ENCODE peak calls at places on chromosomes 1 and 21, in seven cellular contexts. D is uterus, L is SK-N-SH, R is thoracic aorta, J is IMR-90, S is mammary epithelial cell, G is suprapubic skin. E is an unnamed sample. For H3K4me1 and H3K36me3, the result is how much of the 10 kb centered on the place peaks cover.

GRCh38 chr1:11157867-11158266 is 31.3 kb upstream of the ANGPTL7 start:
- DNase-seq in G (no peak), D (peak), R (no peak), S (peak), L (no peak), J (peak), E (no peak)

GRCh38 chr1:43354936-43355335 is 3.8 kb upstream of the CDC20 start:
- DNase-seq in R (no peak), S (no peak), L (no peak), G (no peak), D (no peak), J (peak), E (no peak)

GRCh38 chr1:234320549-234320948 is 52.7 kb upstream of the COA6 start:
- DNase-seq in J (no peak), L (no peak), R (no peak), D (no peak), G (no peak), S (peak), E (no peak)

GRCh38 chr1:195591917-195592672 is 1016.1 kb downstream of the KCNT2 start:
- DNase-seq in J (peak), D (no peak), R (no peak), G (no peak), S (peak), L (no peak), E (no peak)

GRCh38 chr1:162644986-162645314 is 12.7 kb downstream of the DDR2 start:
- DNase-seq in G (no peak), D (no peak), L (no peak), R (no peak), J (no peak), S (no peak), E (no peak)

GRCh38 chr1:95916616-95917015 is 682.6 kb downstream of the RWDD3 start:
- DNase-seq in D (no peak), S (no peak), J (peak), R (no peak), L (no peak), G (no peak), E (no peak)

GRCh38 chr1:50354813-50355212 is 68.4 kb downstream of the DMRTA2 start:
- DNase-seq in G (no peak), D (no peak), R (no peak), L (no peak), S (no peak), J (no peak), E (no peak)

GRCh38 chr21:42187976-42188653 is 30.8 kb upstream of the ABCG1 start:
- DNase-seq in G (no peak), S (peak), D (no peak), L (no peak), R (no peak), J (no peak), E (no peak)

GRCh38 chr1:184218436-184218835 is 166.9 kb downstream of the TSEN15 start:
- DNase-seq in J (no peak), R (no peak), L (no peak), G (no peak), D (no peak), S (peak), E (no peak)

GRCh38 chr21:38075833-38076567 is 159.7 kb upstream of the KCNJ6 start:
- DNase-seq in S (no peak), J (no peak), L (no peak), D (no peak), G (no peak), R (no peak), E (no peak)

GRCh38 chr1:178101266-178101630 is 7.3 kb downstream of the RASAL2 start:
- DNase-seq in D (no peak), G (no peak), L (no peak), J (no peak), R (no peak), S (no peak), E (no peak)

GRCh38 chr1:180151508-180151907 is 3.2 kb upstream of the QSOX1 start:
- DNase-seq in G (no peak), S (peak), J (peak), D (no peak), R (no peak), L (no peak), E (no peak)

GRCh38 chr1:182141040-182141439 is 79.5 kb upstream of the ZNF648 start:
- DNase-seq in G (no peak), J (no peak), S (peak), R (no peak), D (no peak), L (no peak), E (no peak)

GRCh38 chr1:71269823-71270222 is 189.0 kb upstream of the ZRANB2 start:
- DNase-seq in D (no peak), L (no peak), R (no peak), G (no peak), J (no peak), S (no peak), E (no peak)

GRCh38 chr1:240244968-240245628 is 153.4 kb downstream of the FMN2 start:
- DNase-seq in D (no peak), L (no peak), G (no peak), S (no peak), R (no peak), J (peak), E (no peak)

GRCh38 chr1:239387304-239388231 is 1.2 kb downstream of the CHRM3 start:
- DNase-seq in J (no peak), S (peak), L (peak), G (no peak), D (no peak), R (no peak), E (no peak)

GRCh38 chr1:217137210-217137871 is 414.1 kb upstream of the ESRRG start:
- DNase-seq in D (no peak), R (no peak), G (no peak), L (peak), S (no peak), J (no peak), E (no peak)

GRCh38 chr1:220325306-220325995 is 53.2 kb upstream of the RAB3GAP2 start:
- DNase-seq in G (no peak), R (no peak), D (no peak), S (no peak), L (no peak), J (no peak), E (no peak)

GRCh38 chr1:52002038-52002917 is 11.8 kb upstream of the RAB3B start:
- DNase-seq in G (no peak), J (peak), R (peak), D (peak), L (peak), S (peak), E (no peak)

GRCh38 chr1:221431968-221432367 is 309.9 kb downstream of the DUSP10 start:
- DNase-seq in D (no peak), G (no peak), S (no peak), J (no peak), L (no peak), R (no peak), E (no peak)

GRCh38 chr1:52726265-52727113 is at the start of gene ZYG11B:
- DNase-seq in L (peak), D (peak), R (peak), J (peak), G (peak), S (peak), E (peak)

GRCh38 chr1:225691861-225692516 is 39.1 kb upstream of the ENAH start:
- DNase-seq in S (peak), G (no peak), L (no peak), R (no peak), D (no peak), J (peak), E (no peak)

GRCh38 chr1:64886877-64887276 is 79.5 kb downstream of the JAK1 start:
- DNase-seq in G (no peak), J (no peak), D (no peak), S (no peak), L (no peak), R (no peak), E (no peak)

GRCh38 chr21:15992171-15992570 is 262.4 kb downstream of the USP25 start:
- DNase-seq in S (no peak), R (no peak), D (no peak), J (peak), L (no peak), G (no peak), E (no peak)

GRCh38 chr1:63874278-63874880 is 100.6 kb downstream of the ROR1 start:
- DNase-seq in L (no peak), D (no peak), R (no peak), S (no peak), G (no peak), J (peak), E (no peak)

GRCh38 chr1:159980076-159980475 is 26.0 kb upstream of the SLAMF9 start:
- DNase-seq in R (no peak), S (no peak), L (no peak), G (no peak), D (no peak), J (no peak), E (no peak)

GRCh38 chr1:42340093-42340492 is 5.1 kb upstream of the FOXJ3 start:
- DNase-seq in G (no peak), R (no peak), J (peak), D (no peak), L (no peak), S (peak), E (no peak)

GRCh38 chr1:63746129-63746864 is 27.5 kb upstream of the ROR1 start:
- DNase-seq in S (no peak), G (no peak), J (peak), D (no peak), R (no peak), L (no peak), E (no peak)

GRCh38 chr1:153615406-153615805 is 719 bp downstream of the S100A14 start:
- DNase-seq in J (no peak), D (no peak), R (no peak), S (peak), G (peak), L (no peak), E (no peak)

GRCh38 chr1:230422221-230422981 is 3.7 kb downstream of the PGBD5 start:
- DNase-seq in S (no peak), R (no peak), D (no peak), J (no peak), L (no peak), G (no peak), E (no peak)

GRCh38 chr1:155324717-155325595 is 4.3 kb downstream of the RUSC1 start:
- DNase-seq in J (peak), G (peak), R (no peak), S (peak), L (peak), D (peak), E (peak)

GRCh38 chr1:40362699-40363098 is 10.8 kb upstream of the SMAP2 start:
- DNase-seq in R (no peak), S (no peak), J (peak), D (no peak), L (no peak), G (no peak), E (no peak)

GRCh38 chr1:52571783-52572182 is 18.9 kb upstream of the TUT4 start:
- DNase-seq in S (no peak), G (no peak), L (no peak), R (no peak), D (no peak), J (peak), E (no peak)

GRCh38 chr1:25096307-25097150 is 135.8 kb downstream of the SYF2 start:
- DNase-seq in D (no peak), R (no peak), G (no peak), L (no peak), S (no peak), J (no peak), E (no peak)

GRCh38 chr1:25094229-25094628 is 138.1 kb downstream of the SYF2 start:
- DNase-seq in G (no peak), S (no peak), J (no peak), L (no peak), D (no peak), R (no peak), E (no peak)

GRCh38 chr1:25091671-25092070 is 140.6 kb downstream of the SYF2 start:
- DNase-seq in J (no peak), R (no peak), S (no peak), D (no peak), L (peak), G (no peak), E (no peak)

GRCh38 chr1:25095635-25096200 is 136.6 kb downstream of the SYF2 start:
- DNase-seq in L (no peak), S (no peak), G (no peak), J (no peak), R (no peak), D (no peak), E (no peak)

DNA sequence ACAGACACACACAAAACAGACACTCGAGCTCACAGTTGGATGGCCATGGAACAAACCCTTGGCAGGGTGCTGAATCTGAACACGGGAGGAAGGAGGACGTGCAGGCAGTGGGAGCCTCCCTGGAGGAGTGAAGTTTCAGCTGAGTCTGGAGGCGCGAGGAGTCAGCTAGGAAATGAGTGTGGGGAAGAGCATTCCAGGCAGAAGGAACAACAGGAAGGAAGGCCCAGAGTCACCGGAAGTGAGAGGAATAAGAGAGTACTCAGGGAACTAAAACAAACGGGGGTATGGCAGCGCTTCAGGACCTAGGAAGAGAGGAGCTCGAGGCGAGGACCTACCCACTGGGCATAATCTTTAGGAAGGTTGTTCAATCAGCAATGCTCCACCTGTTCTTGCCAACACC is 137.3 kb downstream of the SYF2 start:
- DNase-seq in G (no peak), S (no peak), J (no peak), L (no peak), D (no peak), R (no peak), E (no peak)
- H3K27ac ChIP-seq in G (no peak), S (no peak), J (no peak), L (no peak), D (no peak), R (no peak), E (no peak)

GRCh38 chr1:16521288-16521583 is 7.2 kb upstream of the RNU1-1 start:
- DNase-seq in J (no peak), S (no peak), D (no peak), R (no peak), L (no peak), G (no peak), E (no peak)
- H3K4me1 ChIP-seq in J (under half), S (under half), D (under half), R (under half), L (under half), G (under half), E (under half)

GRCh38 chr1:7983086-7983778 is 21.7 kb downstream of the PARK7 start:
- DNase-seq in J (no peak), R (no peak), D (no peak), S (no peak), G (no peak), L (no peak), E (no peak)
- H3K36me3 ChIP-seq in J (half or more), R (half or more), D (under half), S (under half), G (half or more), L (half or more), E (half or more)

GRCh38 chr1:31161571-31161970 is 78.1 kb downstream of the NKAIN1 start:
- DNase-seq in J (no peak), G (no peak), R (no peak), S (no peak), L (no peak), D (no peak), E (no peak)
- H3K27ac ChIP-seq in J (no peak), G (no peak), R (no peak), S (no peak), L (no peak), D (no peak), E (no peak)

DNA sequence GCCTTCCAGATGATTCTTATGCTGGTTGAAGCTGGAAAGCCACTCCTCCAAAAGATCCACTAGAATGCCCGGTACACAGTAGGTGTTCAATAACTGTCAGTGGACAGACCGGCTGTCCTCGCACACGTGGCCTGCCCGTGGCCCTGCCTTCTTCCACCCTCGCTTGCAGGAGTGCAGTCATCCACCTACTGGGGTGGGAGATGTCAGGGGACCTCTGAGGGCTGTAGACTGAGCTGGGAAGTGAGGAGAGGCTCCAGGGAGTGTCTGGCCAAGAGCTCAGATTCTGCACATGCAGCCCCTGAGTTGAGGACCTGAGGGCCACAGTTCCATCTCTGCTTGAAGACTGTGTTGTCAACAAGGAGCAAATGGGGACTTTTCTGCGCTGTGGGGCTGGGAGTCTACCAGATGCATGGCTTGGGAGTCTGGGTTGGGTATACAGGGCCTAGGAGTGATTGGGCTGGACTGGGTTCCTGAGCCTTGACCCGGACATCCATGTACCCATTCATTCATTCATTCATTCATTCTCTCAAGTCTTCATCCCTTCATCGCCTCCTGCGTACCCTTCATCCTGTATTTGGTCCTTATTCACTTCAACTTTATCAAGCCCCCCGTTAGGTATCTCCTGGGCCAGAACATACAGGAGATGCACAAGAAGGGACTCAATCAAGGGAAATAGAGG is 4.2 kb upstream of the TNFRSF1B start:
- DNase-seq in R (no peak), S (no peak), G (no peak), D (no peak), L (no peak), J (no peak), E (no peak)
- H3K4me1 ChIP-seq in R (under half), S (under half), G (under half), D (under half), L (under half), J (under half), E (under half)

GRCh38 chr1:21855257-21856096 is 43.4 kb downstream of the LDLRAD2 start:
- DNase-seq in J (no peak), L (no peak), G (peak), D (no peak), R (no peak), S (peak), E (no peak)

GRCh38 chr1:21857840-21858670 is 46.0 kb downstream of the LDLRAD2 start:
- DNase-seq in G (no peak), S (no peak), L (no peak), J (no peak), R (no peak), D (no peak), E (no peak)

GRCh38 chr1:21859669-21860179 is 47.7 kb downstream of the LDLRAD2 start:
- DNase-seq in S (no peak), L (no peak), D (no peak), J (no peak), R (no peak), G (peak), E (no peak)

GRCh38 chr1:21854751-21855131 is 42.7 kb downstream of the LDLRAD2 start:
- DNase-seq in L (no peak), J (no peak), D (no peak), S (no peak), R (no peak), G (peak), E (no peak)

DNA sequence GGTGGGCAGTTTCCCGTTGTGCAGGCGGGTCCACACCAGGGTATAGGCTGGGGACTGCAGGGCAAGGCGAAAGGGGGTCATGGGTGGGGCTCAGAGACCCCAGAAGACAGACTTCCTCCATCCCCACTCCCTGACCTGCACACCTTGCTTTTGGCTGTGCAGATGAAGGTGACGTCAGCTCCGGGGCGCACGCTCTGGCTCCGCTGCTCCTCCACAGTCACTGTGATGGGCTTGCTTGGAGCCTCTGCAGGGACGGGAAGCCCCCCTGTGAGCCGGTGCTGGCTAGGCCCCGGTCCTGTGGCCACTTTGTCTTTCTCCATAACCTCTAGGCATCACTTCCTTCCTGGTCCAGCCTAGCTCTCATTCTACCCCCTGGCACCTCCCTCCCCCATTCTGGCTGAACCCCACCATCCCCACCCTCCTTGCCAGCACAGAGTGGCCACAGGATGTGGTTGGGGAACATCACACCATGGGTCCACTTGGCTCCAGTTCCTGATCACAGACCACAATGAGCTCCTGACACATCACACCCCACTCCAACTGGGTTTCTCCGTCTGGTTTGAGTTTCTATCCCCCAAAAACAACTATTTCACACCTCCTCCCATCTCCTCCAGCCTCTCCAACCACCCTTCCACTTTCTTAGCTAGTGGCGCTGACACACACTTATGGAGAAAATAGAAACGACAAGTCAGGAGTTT is 45.2 kb downstream of the LDLRAD2 start:
- DNase-seq in D (no peak), J (no peak), S (peak), L (no peak), R (no peak), G (peak), E (no peak)
- H3K36me3 ChIP-seq in D (under half), J (half or more), S (under half), L (under half), R (half or more), G (half or more), E (half or more)

E was measured in ascending aorta.